ENCODE peak calls at places on chromosomes 1 and 21, in five cellular contexts. F is tibial nerve, J is uterus, C is suprapubic skin, G is transverse colon. V is an unnamed sample.

GRCh38 chr1:212666116-212666775 is 33.4 kb downstream of the BATF3 start:
- DNase-seq in F (no peak), G (no peak), C (no peak), J (no peak), V (no peak)

GRCh38 chr1:185479781-185480180 is 162.7 kb upstream of the IVNS1ABP start:
- DNase-seq in G (no peak), F (no peak), J (no peak), C (no peak), V (no peak)

GRCh38 chr21:44953628-44954021 is 13.8 kb downstream of the SLX9 start:
- DNase-seq in F (no peak), J (no peak), G (no peak), C (no peak), V (no peak)

GRCh38 chr1:79692519-79692918 is 686.0 kb upstream of the ADGRL4 start:
- DNase-seq in F (no peak), C (no peak), J (no peak), G (no peak), V (no peak)

GRCh38 chr1:229287257-229287656 is 16.3 kb downstream of the RAB4A start:
- DNase-seq in C (no peak), G (no peak), F (no peak), J (no peak), V (no peak)

GRCh38 chr1:244854865-244855578 is 9.3 kb downstream of the HNRNPU start:
- DNase-seq in C (no peak), G (no peak), F (no peak), J (no peak), V (no peak)

GRCh38 chr1:230684146-230684545 is 29.8 kb downstream of the AGT start:
- DNase-seq in F (no peak), C (no peak), J (no peak), G (no peak), V (no peak)

GRCh38 chr1:246199086-246199485 is 308.0 kb downstream of the SMYD3 start:
- DNase-seq in F (no peak), J (no peak), C (no peak), G (no peak), V (no peak)

GRCh38 chr1:185816460-185816859 is 82.3 kb downstream of the HMCN1 start:
- DNase-seq in F (no peak), G (no peak), J (no peak), C (no peak), V (no peak)

GRCh38 chr1:103460496-103460895 is 65.0 kb upstream of the RNPC3 start:
- DNase-seq in C (no peak), F (no peak), J (no peak), G (no peak), V (no peak)

GRCh38 chr1:11550664-11551283 is 71.8 kb downstream of the DISP3 start:
- DNase-seq in F (peak), G (peak), J (peak), C (no peak), V (no peak)

GRCh38 chr1:218330043-218330623 is 15.0 kb upstream of the TGFB2 start:
- DNase-seq in J (no peak), C (no peak), F (no peak), G (no peak), V (no peak)

GRCh38 chr1:98546319-98546718 is 115.2 kb upstream of the SNX7 start:
- DNase-seq in G (no peak), C (no peak), J (no peak), F (no peak), V (no peak)

GRCh38 chr1:151972533-151973270 is 21.0 kb downstream of the S100A10 start:
- DNase-seq in F (no peak), C (peak), J (no peak), G (peak), V (no peak)

GRCh38 chr1:19091539-19091938 is 118.5 kb downstream of the UBR4 start:
- DNase-seq in F (no peak), G (no peak), C (no peak), J (no peak), V (no peak)

GRCh38 chr1:109277434-109278204 is 5.3 kb downstream of the PSRC1 start:
- DNase-seq in J (peak), F (peak), C (peak), G (peak), V (peak)

GRCh38 chr1:65431111-65431705 is 10.7 kb downstream of the LEPR start:
- DNase-seq in C (no peak), G (no peak), F (peak), J (no peak), V (no peak)

GRCh38 chr1:184272178-184272866 is 114.5 kb upstream of the C1orf21 start:
- DNase-seq in J (no peak), F (no peak), C (no peak), G (no peak), V (peak)

GRCh38 chr1:167263784-167264464 is 43.2 kb downstream of the POU2F1 start:
- DNase-seq in J (no peak), G (no peak), F (no peak), C (no peak), V (peak)

GRCh38 chr1:156533568-156534220 is 33.1 kb upstream of the MEF2D start:
- DNase-seq in F (no peak), G (peak), C (no peak), J (no peak), V (no peak)

GRCh38 chr1:13583592-13583963 is at the start of gene PDPN:
- DNase-seq in F (no peak), C (peak), J (peak), G (peak), V (no peak)

GRCh38 chr1:194069168-194069830 is 882.9 kb upstream of the B3GALT2 start:
- DNase-seq in G (peak), J (peak), F (no peak), C (no peak), V (no peak)

GRCh38 chr1:224762046-224762445 is 145.9 kb downstream of the CNIH3 start:
- DNase-seq in F (no peak), C (no peak), J (no peak), G (no peak), V (no peak)

GRCh38 chr1:43522776-43523480 is 7.8 kb upstream of the PTPRF start:
- DNase-seq in F (no peak), C (peak), G (peak), J (no peak), V (peak)

GRCh38 chr1:232011961-232012360 is 385.4 kb downstream of the DISC1 start:
- DNase-seq in G (no peak), C (no peak), F (no peak), J (no peak), V (no peak)

GRCh38 chr21:29939859-29940245 is at the start of gene GRIK1:
- DNase-seq in F (no peak), C (no peak), J (no peak), G (no peak), V (no peak)

GRCh38 chr21:45040114-45040715 is 34.2 kb upstream of the ADARB1 start:
- DNase-seq in C (peak), J (no peak), F (no peak), G (no peak), V (no peak)

GRCh38 chr1:153697191-153697872 is 18.8 kb downstream of the NPR1 start:
- DNase-seq in F (no peak), C (no peak), G (no peak), J (peak), V (peak)
- TF ChIP-seq POLR2A in F (no peak), C (no peak), G (no peak), J (no peak), V (no peak)

GRCh38 chr1:235504122-235504493 is at the start of gene B3GALNT2:
- DNase-seq in F (no peak), G (no peak), C (no peak), J (no peak), V (no peak)
- TF ChIP-seq POLR2A in F (peak), G (peak), C (no peak), J (peak), V (peak)

GRCh38 chr1:94798054-94798453 is 22.1 kb upstream of the SLC44A3 start:
- DNase-seq in G (no peak), F (no peak), C (no peak), J (no peak), V (no peak)

GRCh38 chr1:94792876-94793605 is 27.1 kb upstream of the SLC44A3 start:
- DNase-seq in C (no peak), F (peak), G (no peak), J (no peak), V (no peak)

GRCh38 chr1:94797286-94797685 is 22.9 kb upstream of the SLC44A3 start:
- DNase-seq in C (no peak), F (no peak), J (no peak), G (no peak), V (no peak)

GRCh38 chr1:94796269-94796668 is 23.9 kb upstream of the SLC44A3 start:
- DNase-seq in J (no peak), F (no peak), C (no peak), G (no peak), V (no peak)

DNA sequence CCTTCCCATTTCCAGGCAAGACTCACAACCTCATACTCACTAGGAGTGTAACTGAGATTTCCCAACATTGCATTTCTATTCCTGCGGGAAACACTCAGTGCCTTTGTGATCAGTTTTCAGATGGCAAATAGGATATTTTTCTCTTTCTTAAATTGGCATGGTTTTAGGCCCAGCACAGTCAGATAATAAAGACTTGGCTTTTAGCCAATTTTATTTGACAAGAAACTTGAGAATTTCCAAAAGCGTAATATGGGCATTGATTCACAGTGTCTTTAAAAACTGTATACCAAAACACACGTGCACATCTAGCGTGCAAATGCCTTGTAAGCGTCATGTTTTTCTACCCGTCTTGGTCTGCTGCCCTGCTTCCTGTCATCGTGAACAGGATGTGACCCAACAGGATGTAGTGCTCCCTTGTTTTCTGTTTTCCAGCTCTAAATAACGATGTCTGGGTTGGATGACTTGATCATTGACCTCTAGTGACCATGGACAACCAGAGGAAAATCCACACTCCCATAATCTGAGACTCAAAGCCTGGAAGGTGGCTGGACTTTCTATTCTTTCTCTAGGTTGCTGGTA is 24.7 kb upstream of the SLC44A3 start:
- DNase-seq in G (no peak), C (no peak), J (no peak), F (no peak), V (no peak)
- TF ChIP-seq POLR2A in G (no peak), C (no peak), J (no peak), F (no peak), V (no peak)

GRCh38 chr1:20589331-20590312 is 725 bp downstream of the CDA start:
- DNase-seq in G (no peak), J (peak), C (peak), F (no peak), V (no peak)

GRCh38 chr1:20588634-20589225 is at the start of gene CDA:
- DNase-seq in G (peak), F (no peak), C (no peak), J (peak), V (no peak)

GRCh38 chr1:20586939-20587638 is 1.8 kb upstream of the CDA start:
- DNase-seq in G (peak), F (no peak), C (no peak), J (peak), V (no peak)

GRCh38 chr1:20587639-20588017 is 1.3 kb upstream of the CDA start:
- DNase-seq in F (peak), G (peak), C (no peak), J (peak), V (no peak)

GRCh38 chr1:20590313-20590777 is 1.4 kb downstream of the CDA start:
- DNase-seq in G (peak), C (peak), J (peak), F (peak), V (no peak)
- TF ChIP-seq POLR2A in G (peak), C (no peak), J (no peak), F (no peak), V (no peak)

V was measured in H54.